ENCODE peak calls at places on chromosomes 13 and 19, in six cellular contexts. L, N, Z, E, X and G are unnamed samples.

GRCh38 chr19:13098291-13099072 is 4.2 kb downstream of the LYL1 start:
- DNase-seq in L (no peak), N (no peak), Z (no peak), E (no peak), X (no peak), G (no peak)

GRCh38 chr13:39565036-39565949 is 37.7 kb downstream of the LHFPL6 start:
- DNase-seq in L (no peak), N (no peak), Z (peak), E (peak), X (no peak), G (peak)

GRCh38 chr19:4495471-4495870 is 22.8 kb downstream of the PLIN4 start:
- DNase-seq in L (no peak), N (no peak), Z (no peak), E (no peak), X (no peak), G (no peak)

GRCh38 chr13:43864921-43865320 is 14.6 kb downstream of the CCDC122 start:
- DNase-seq in L (no peak), N (no peak), Z (no peak), E (no peak), X (no peak), G (no peak)

GRCh38 chr13:97567510-97568243 is 133.7 kb downstream of the RAP2A start:
- DNase-seq in L (no peak), N (peak), Z (no peak), E (peak), X (no peak), G (peak)

GRCh38 chr13:112187527-112188297 is 120.8 kb downstream of the SOX1 start:
- DNase-seq in L (no peak), N (no peak), Z (no peak), E (no peak), X (no peak), G (no peak)

GRCh38 chr19:15452111-15453047 is 2.6 kb upstream of the WIZ start:
- DNase-seq in L (no peak), N (peak), Z (no peak), E (peak), X (peak), G (peak)

GRCh38 chr13:52010890-52011689 is at the start of gene ATP7B:
- DNase-seq in L (no peak), N (no peak), Z (no peak), E (peak), X (peak), G (no peak)

GRCh38 chr19:6481541-6482342 is at the start of gene DENND1C:
- DNase-seq in L (peak), N (no peak), Z (no peak), E (peak), X (peak), G (no peak)

GRCh38 chr13:114140909-114141255 is 8.5 kb upstream of the RASA3 start:
- DNase-seq in L (no peak), N (no peak), Z (no peak), E (no peak), X (no peak), G (no peak)

GRCh38 chr13:41465965-41466364 is 8.6 kb downstream of the RGCC start:
- DNase-seq in L (no peak), N (no peak), Z (no peak), E (no peak), X (no peak), G (no peak)

GRCh38 chr13:22128413-22129198 is 457.7 kb downstream of the FGF9 start:
- DNase-seq in L (no peak), N (no peak), Z (no peak), E (no peak), X (no peak), G (no peak)

GRCh38 chr19:8610041-8610927 is at the start of gene ADAMTS10:
- DNase-seq in L (no peak), N (no peak), Z (no peak), E (peak), X (peak), G (no peak)

GRCh38 chr19:47107201-47107952 is 6.2 kb downstream of the ZC3H4 start:
- DNase-seq in L (no peak), N (no peak), Z (no peak), E (peak), X (no peak), G (no peak)

GRCh38 chr13:53201454-53202225 is 173.0 kb downstream of the OLFM4 start:
- DNase-seq in L (no peak), N (peak), Z (no peak), E (peak), X (peak), G (no peak)
- TF ChIP-seq CTCF in L (no peak), N (no peak), Z (no peak), E (peak), X (peak), G (peak)

DNA sequence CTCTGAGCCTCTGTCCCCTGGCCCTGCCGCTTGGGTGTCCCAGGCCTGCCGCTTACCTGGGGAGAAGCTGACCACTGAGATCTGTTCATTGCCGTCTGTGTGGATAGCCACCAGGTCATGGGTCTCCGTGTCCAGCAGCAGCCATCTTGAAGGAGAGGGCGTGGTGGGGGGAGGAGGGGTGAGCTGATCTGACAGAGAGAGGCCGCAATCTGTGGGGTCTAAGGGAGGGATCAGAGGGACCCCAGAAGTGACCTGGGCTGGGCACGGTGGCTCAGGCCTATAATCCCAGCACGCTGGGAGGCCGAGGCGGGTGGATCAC is 14.7 kb upstream of the GPR4 start:
- DNase-seq in L (no peak), N (no peak), Z (no peak), E (no peak), X (no peak), G (no peak)
- H3K4me3 ChIP-seq in L (no peak), N (no peak), Z (no peak), E (no peak), X (peak), G (no peak)

GRCh38 chr13:26095338-26095737 is 43.5 kb upstream of the SHISA2 start:
- DNase-seq in L (no peak), N (no peak), Z (no peak), E (no peak), X (no peak), G (no peak)
- TF ChIP-seq CTCF in L (no peak), N (no peak), Z (no peak), E (no peak), X (no peak), G (no peak)

DNA sequence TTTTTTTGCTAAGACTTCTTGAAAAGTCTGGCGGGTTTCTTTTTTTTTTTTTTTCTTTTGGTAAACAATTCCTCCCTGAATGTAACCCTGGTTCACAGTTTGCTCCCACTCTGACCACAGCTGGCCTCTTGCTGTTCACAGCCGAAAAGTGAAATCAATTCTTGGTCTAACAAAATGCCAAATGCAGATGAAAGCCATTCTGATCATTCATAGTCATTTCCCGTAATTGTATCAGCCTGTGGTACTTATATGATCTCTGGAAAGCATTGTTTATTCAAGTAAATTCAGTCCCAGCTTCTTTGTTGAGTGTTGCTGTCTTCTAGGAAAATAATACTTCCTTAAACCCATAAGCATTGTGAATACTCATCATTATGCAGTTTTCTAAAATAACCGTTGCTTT is 87.5 kb downstream of the MAB21L1 start:
- DNase-seq in L (no peak), N (no peak), Z (peak), E (no peak), X (no peak), G (no peak)
- H3K4me3 ChIP-seq in L (no peak), N (no peak), Z (peak), E (no peak), X (no peak), G (no peak)

DNA sequence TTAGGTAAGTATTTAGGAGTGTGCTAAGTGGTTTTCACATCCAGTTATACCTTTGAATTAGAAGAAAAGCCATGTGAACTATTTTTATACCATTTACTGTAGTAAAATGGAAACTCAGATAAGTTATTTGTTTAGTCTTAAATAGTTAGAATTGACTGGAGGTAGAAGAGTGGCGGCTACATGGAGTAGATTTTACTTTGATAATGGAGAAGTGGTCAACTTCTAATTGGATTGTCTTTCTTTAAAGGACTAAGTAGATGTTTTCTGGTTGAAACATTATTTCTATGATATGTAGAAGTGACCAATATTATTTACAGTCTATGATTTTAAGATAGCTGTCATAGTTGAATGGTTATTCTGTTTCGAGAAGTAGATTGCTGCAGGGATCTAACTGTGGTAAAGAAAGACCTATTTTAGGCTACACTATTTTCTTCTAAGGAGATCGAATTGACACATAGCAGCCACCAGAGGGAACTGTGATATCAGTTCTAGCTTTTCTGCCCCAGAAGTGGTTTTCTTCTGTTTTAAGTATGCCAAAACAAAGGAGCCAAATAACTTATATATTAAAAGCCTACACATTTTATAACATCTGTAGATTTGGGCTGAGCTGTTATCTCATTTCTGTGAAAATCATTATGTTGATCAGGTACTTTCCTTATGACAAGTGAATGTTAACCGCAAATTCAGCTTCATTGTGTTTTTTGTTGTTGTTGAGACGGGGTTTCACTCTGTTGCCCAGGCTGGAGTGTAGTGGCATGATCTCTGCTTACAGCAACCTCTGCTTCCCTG is 26.1 kb downstream of the ZMYM2 start:
- DNase-seq in L (no peak), N (no peak), Z (peak), E (peak), X (peak), G (peak)
- TF ChIP-seq CTCF in L (no peak), N (peak), Z (peak), E (peak), X (peak), G (peak)

DNA sequence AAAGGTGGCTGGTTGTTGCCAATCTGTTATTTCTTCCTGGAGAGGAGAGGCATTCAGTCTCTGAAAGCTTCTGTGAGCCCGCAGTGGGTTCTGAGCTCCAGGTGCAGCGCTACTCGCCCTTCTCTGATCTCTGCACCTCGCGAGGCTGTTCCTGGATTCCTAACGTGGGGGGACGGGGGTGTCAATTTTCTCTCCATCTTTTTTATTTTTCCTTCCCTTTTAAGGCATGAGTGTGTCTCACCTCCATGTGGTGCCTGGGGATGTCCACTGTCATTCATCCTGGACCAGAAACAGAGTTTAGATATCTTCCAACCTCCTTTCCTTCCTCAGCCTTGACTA is 626 bp downstream of the ZNF233 start:
- DNase-seq in L (no peak), N (no peak), Z (no peak), E (peak), X (peak), G (no peak)
- H3K4me3 ChIP-seq in L (peak), N (no peak), Z (peak), E (peak), X (peak), G (peak)

GRCh38 chr19:42241279-42241678 is 1.1 kb downstream of the GSK3A start:
- DNase-seq in L (no peak), N (no peak), Z (no peak), E (no peak), X (no peak), G (no peak)

GRCh38 chr19:42239544-42240220 is 2.7 kb downstream of the GSK3A start:
- DNase-seq in L (no peak), N (no peak), Z (no peak), E (no peak), X (no peak), G (no peak)

GRCh38 chr19:42244452-42245220 is 2.2 kb upstream of the GSK3A start:
- DNase-seq in L (peak), N (peak), Z (peak), E (peak), X (peak), G (peak)

GRCh38 chr19:42242071-42242511 is 311 bp downstream of the GSK3A start:
- DNase-seq in L (no peak), N (no peak), Z (no peak), E (peak), X (no peak), G (no peak)

GRCh38 chr19:42242512-42243409 is at the start of gene GSK3A:
- DNase-seq in L (peak), N (peak), Z (peak), E (peak), X (peak), G (peak)
- TF ChIP-seq CTCF in L (no peak), N (no peak), Z (no peak), E (no peak), X (no peak), G (no peak)

GRCh38 chr19:10478903-10479384 is 24.2 kb downstream of the KEAP1 start:
- DNase-seq in L (peak), N (peak), Z (peak), E (peak), X (peak), G (no peak)
- H3K4me3 ChIP-seq in L (peak), N (peak), Z (peak), E (no peak), X (no peak), G (peak)